ENCODE peak calls at places on chromosomes 4 and X, in eight cellular contexts. J is cardiac muscle cell; K is A549; V is CD8-positive, alpha-beta T cell; F is neural progenitor cell; Q is transverse colon; O is right atrium auricular region; T is fibroblast of lung. I is an unnamed sample. For H3K4me1, the result is how much of the 10 kb centered on the place peaks cover.

GRCh38 chr4:77586953-77587383 is 18.7 kb upstream of the CXCL13 start:
- DNase-seq in T (no peak), J (peak), O (no peak), Q (peak), F (no peak), K (no peak), V (peak), I (no peak)

GRCh38 chr4:55037728-55038127 is 87.7 kb downstream of the KDR start:
- DNase-seq in Q (no peak), T (no peak), K (no peak), O (no peak), J (no peak), V (no peak), F (no peak), I (no peak)

GRCh38 chr4:79207281-79207680 is 118.6 kb downstream of the NAA11 start:
- DNase-seq in V (no peak), O (no peak), F (peak), T (no peak), Q (no peak), J (no peak), K (no peak), I (no peak)

GRCh38 chrX:29530520-29530919 is 684.8 kb upstream of the MAGEB2 start:
- DNase-seq in Q (no peak), T (peak), K (no peak), O (no peak), F (no peak), V (no peak), J (peak), I (no peak)

GRCh38 chr4:88517825-88518224 is 5.8 kb downstream of the PYURF start:
- DNase-seq in K (no peak), J (no peak), V (no peak), O (no peak), T (no peak), F (no peak), Q (no peak), I (no peak)

GRCh38 chrX:105515561-105515960 is 295.1 kb upstream of the TEX13A start:
- DNase-seq in F (no peak), J (no peak), K (no peak), V (no peak), T (no peak), Q (no peak), O (no peak), I (no peak)

GRCh38 chr4:139014391-139015268 is 951 bp upstream of the NOCT start:
- DNase-seq in O (no peak), Q (no peak), T (peak), J (peak), K (peak), V (no peak), F (no peak), I (no peak)

GRCh38 chrX:114976321-114976720 is 41.1 kb downstream of the IL13RA2 start:
- DNase-seq in V (no peak), T (peak), F (no peak), Q (no peak), K (no peak), J (peak), O (no peak), I (no peak)

GRCh38 chr4:110183058-110183457 is 15.4 kb downstream of the ELOVL6 start:
- DNase-seq in K (no peak), O (no peak), Q (no peak), T (no peak), V (no peak), F (no peak), J (no peak), I (no peak)

GRCh38 chr4:176153124-176153523 is 42.3 kb downstream of the SPATA4 start:
- DNase-seq in J (no peak), Q (no peak), K (no peak), T (no peak), F (no peak), V (no peak), O (no peak), I (no peak)

GRCh38 chr4:59689149-59689548 is 1511.0 kb upstream of the ADGRL3 start:
- DNase-seq in K (no peak), Q (no peak), F (no peak), T (no peak), V (no peak), J (no peak), O (no peak), I (no peak)

GRCh38 chr4:40367451-40367850 is 32.3 kb downstream of the CHRNA9 start:
- DNase-seq in J (peak), T (no peak), O (no peak), Q (no peak), F (no peak), K (no peak), V (no peak), I (no peak)

GRCh38 chr4:48484494-48485168 is 1.5 kb downstream of the SLC10A4 start:
- DNase-seq in O (no peak), F (no peak), K (no peak), J (no peak), Q (no peak), T (no peak), V (no peak), I (no peak)

GRCh38 chr4:141575884-141576283 is 60.5 kb upstream of the IL15 start:
- DNase-seq in T (peak), F (no peak), Q (no peak), J (no peak), O (no peak), K (no peak), V (no peak), I (no peak)

GRCh38 chr4:137307806-137308205 is 224.5 kb downstream of the PCDH18 start:
- DNase-seq in Q (no peak), K (no peak), F (no peak), T (peak), V (no peak), J (peak), O (no peak), I (no peak)

GRCh38 chr4:97987019-97987648 is 156.1 kb downstream of the STPG2 start:
- DNase-seq in T (peak), O (no peak), Q (no peak), K (peak), F (peak), J (peak), V (no peak), I (no peak)

GRCh38 chr4:41184009-41184408 is 30.3 kb downstream of the APBB2 start:
- DNase-seq in O (no peak), V (no peak), J (no peak), T (no peak), Q (no peak), F (no peak), K (no peak), I (no peak)

GRCh38 chr4:186266699-186267467 is 894 bp downstream of the F11 start:
- DNase-seq in F (peak), O (no peak), T (peak), J (peak), Q (no peak), V (no peak), K (no peak), I (no peak)

DNA sequence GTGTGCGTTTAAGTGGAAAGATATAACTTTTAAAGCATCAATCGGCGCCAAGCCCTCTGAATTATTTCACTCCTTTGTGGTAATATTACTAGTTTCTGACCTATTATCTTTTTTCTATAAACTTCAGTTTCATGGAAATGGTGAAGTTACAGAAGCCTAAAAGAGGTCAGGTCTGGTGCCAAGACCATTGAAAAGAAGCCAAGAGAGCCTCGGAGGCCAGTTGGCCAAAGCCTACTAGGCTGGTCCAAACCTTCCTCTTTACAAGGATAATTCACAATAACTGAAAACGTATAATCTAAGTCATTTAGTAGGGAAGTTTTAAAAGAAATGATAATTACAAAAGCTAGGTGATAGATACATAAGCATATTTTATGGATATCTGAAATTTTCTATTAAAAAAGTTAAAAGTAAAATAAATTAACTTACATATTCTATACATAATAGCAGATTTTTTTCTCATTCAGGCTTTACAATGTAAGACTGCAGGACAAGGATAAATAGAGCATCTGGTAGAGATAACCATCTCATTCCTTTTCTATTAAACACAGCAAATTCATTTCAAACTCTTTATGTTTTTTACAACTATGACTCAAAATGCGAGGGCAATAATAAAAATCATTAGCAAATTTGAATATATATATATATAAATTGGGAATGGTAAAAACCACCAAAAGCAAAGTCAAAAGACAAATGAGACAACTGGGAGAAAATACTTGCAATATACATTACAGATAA is 49.2 kb downstream of the WDFY3 start:
- DNase-seq in V (no peak), Q (no peak), J (no peak), F (no peak), K (no peak), O (no peak), T (no peak), I (no peak)
- H3K4me1 ChIP-seq in V (under half), Q (under half), J (under half), F (under half), K (under half), O (under half), T (under half), I (under half)

GRCh38 chrX:140817943-140818342 is 108.4 kb downstream of the LINC00632 start:
- DNase-seq in J (peak), Q (no peak), V (no peak), T (peak), K (peak), F (peak), O (no peak), I (no peak)
- TF ChIP-seq CTCF in J (peak), Q (no peak), V (no peak), T (peak), K (peak), F (peak), O (peak), I (no peak)

DNA sequence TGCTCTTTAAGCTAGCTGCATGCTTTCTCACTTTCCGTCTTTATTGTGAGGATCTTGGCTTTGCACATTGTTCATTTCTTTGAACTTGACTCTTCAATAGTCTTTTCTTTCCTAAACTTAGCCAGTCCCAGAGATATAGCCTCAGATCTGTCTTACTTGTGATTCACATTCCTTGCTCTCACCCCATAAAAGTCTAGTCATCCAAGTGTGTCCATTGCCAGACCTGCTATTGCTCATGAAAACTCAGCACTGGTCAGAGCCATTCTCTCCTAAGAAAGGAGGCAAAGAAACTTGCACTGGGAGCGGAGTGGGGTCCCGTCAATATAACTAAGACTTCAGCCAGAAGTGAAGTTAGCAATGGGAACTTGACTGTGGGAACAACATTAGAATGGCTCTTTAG is 275.0 kb upstream of the CTSO start:
- DNase-seq in V (no peak), Q (no peak), J (no peak), O (no peak), F (no peak), K (no peak), T (no peak), I (no peak)
- H3K4me1 ChIP-seq in V (under half), Q (under half), J (under half), O (under half), F (under half), K (under half), T (under half), I (under half)

DNA sequence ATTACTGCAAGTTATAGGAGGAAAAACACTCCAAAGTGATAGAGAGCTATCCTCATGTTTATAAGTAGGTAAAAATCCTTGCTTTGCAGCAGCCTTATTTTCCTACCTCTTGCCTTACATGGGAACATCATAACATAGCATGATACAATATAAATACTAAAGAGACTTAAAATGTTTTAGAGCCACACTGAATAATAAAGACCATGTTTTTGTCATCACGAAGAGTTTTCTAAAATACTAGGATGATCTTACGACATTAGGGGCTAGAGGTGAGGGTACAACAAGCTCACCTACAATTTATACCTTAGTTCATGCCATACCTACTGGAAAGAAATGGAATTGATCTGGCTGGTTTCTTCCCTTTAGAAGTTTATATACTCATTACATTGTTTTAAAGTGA is 184.8 kb downstream of the FBXW7 start:
- DNase-seq in T (no peak), F (no peak), Q (no peak), O (no peak), V (no peak), J (no peak), K (no peak), I (no peak)
- TF ChIP-seq CTCF in T (no peak), F (no peak), Q (no peak), O (no peak), V (no peak), J (no peak), K (no peak), I (no peak)

DNA sequence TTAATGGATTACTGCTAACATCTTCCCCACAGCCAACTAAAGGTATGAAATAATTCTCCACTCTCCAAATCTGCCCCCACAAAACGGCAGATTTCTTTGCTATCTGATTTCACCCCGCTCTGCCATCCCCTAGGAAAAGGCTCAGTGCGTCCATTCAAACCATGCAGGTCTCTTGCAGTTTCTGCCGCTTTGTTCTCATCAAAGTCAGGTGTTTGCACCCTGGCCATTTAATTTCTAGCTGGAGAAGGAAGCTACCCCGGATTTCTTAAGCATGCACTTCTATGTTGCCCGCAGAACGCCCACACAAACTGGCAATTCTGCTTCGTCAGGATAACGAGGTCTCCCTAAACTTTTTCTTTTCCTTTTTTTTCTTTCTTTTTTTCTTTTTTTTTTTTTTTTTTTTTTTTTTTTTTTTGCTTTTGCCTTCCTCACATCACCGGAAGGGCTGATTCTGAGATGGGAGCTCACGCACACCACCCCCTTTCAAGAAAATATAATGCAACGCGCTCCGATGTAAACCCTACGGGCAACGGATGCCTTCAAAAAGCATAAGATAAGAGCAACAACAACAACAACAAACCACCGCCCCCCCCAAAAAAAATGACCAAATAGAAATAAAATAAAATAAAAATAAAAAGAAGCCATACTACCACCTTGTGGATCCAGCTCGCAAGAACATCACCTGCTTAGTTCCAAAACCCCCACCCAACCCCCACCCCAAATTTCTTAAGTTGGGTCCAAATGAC is 3.2 kb downstream of the NLGN4X start:
- DNase-seq in J (no peak), F (peak), V (no peak), O (no peak), T (no peak), K (no peak), Q (no peak), I (no peak)
- H3K4me1 ChIP-seq in J (under half), F (under half), V (under half), O (under half), T (under half), K (under half), Q (under half), I (under half)

GRCh38 chr4:173758132-173758531 is 228.1 kb upstream of the HAND2 start:
- DNase-seq in Q (no peak), V (no peak), J (no peak), F (no peak), T (no peak), O (no peak), K (no peak), I (no peak)

GRCh38 chr4:173753408-173753807 is 223.4 kb upstream of the HAND2 start:
- DNase-seq in K (no peak), T (no peak), V (no peak), F (no peak), O (no peak), J (no peak), Q (no peak), I (no peak)

GRCh38 chr4:173748353-173748752 is 218.3 kb upstream of the HAND2 start:
- DNase-seq in K (no peak), V (no peak), O (no peak), T (peak), Q (no peak), F (no peak), J (peak), I (no peak)

GRCh38 chr4:173747537-173748257 is 217.7 kb upstream of the HAND2 start:
- DNase-seq in O (no peak), K (no peak), J (no peak), T (no peak), Q (no peak), V (no peak), F (no peak), I (no peak)

DNA sequence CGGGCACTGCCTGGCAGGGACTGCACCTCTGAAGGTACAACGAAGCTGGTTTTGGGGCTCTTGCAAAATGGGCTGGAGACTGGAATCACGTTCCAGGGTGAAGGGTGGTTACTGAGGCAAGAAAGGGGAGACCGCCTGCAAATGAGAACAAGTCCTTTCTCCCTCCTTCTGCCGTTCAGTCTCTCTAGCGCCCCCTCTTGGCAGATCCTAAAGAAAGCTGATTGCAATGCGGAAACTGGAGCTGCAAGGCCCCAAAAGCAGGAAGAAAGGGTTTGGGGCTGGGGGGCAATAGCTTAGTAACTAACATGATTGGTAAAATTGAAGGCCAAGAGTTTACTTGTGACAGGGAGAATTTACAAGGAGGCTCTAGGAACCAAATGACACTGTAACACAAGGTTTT is 222.6 kb upstream of the HAND2 start:
- DNase-seq in V (no peak), F (peak), J (peak), T (no peak), O (no peak), K (no peak), Q (peak), I (no peak)
- TF ChIP-seq CTCF in V (no peak), F (peak), J (peak), T (peak), O (peak), K (no peak), Q (peak), I (no peak)

GRCh38 chrX:129762448-129762847 is 17.3 kb upstream of the SASH3 start:
- DNase-seq in V (no peak), J (no peak), K (no peak), T (no peak), O (no peak), Q (no peak), F (no peak), I (no peak)

GRCh38 chrX:129761596-129761995 is 18.2 kb upstream of the SASH3 start:
- DNase-seq in K (no peak), O (no peak), V (no peak), J (no peak), T (no peak), Q (no peak), F (no peak), I (peak)

GRCh38 chrX:129759576-129760061 is 20.1 kb upstream of the SASH3 start:
- DNase-seq in T (peak), Q (peak), K (no peak), F (peak), V (peak), O (no peak), J (peak), I (peak)

GRCh38 chrX:129760155-129760554 is 19.6 kb upstream of the SASH3 start:
- DNase-seq in F (no peak), J (no peak), O (no peak), Q (no peak), V (no peak), T (no peak), K (no peak), I (no peak)

DNA sequence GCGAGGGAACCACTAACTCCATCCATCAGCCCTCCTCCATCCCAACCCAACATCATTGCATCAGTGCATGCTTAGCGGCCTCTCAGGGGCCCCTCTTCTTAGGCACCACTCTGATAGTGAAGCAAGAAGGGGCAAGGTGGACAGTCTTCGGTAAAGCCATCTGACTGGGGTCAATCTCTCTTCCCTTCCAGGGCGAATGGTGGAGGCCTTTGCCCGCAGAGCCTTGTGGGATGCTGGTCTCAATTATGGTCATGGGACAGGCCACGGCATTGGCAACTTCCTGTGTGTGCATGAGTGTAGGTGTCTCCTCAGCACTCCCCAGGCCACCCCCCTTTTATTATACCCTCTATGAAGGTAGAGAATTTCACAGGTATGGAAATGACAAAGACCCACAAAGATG is 18.8 kb upstream of the SASH3 start:
- DNase-seq in T (no peak), J (no peak), O (no peak), K (no peak), F (no peak), Q (no peak), V (no peak), I (no peak)
- H3K4me1 ChIP-seq in T (under half), J (under half), O (under half), K (under half), F (under half), Q (under half), V (under half), I (under half)